ENCODE peak calls at places on chromosome 19, in four cellular contexts. S is GM23338, P is HCT116, Q is K562. J is an unnamed sample.

GRCh38 chr19:1370579-1371361 is 12.9 kb upstream of the NDUFS7 start:
- ATAC-seq in P (no peak), S (no peak), Q (no peak), J (no peak)

GRCh38 chr19:28466107-28467045 is 746.6 kb downstream of the UQCRFS1 start:
- ATAC-seq in S (peak; percentile 60), P (no peak), Q (peak; percentile 73), J (no peak)

GRCh38 chr19:29781582-29782580 is 29.9 kb upstream of the CCNE1 start:
- ATAC-seq in S (no peak), Q (no peak), P (no peak), J (no peak)

GRCh38 chr19:6687117-6687516 is 17.2 kb upstream of the TNFSF14 start:
- ATAC-seq in S (no peak), P (no peak), Q (no peak), J (no peak)

GRCh38 chr19:15813916-15814315 is 1.5 kb downstream of the OR10H1 start:
- ATAC-seq in P (peak; percentile 28), S (no peak), Q (peak; percentile 65), J (no peak)

GRCh38 chr19:9586764-9587163 is 2.5 kb upstream of the ZNF121 start:
- ATAC-seq in S (peak; percentile 44), P (peak; percentile 57), Q (peak; percentile 63), J (no peak)

GRCh38 chr19:4516939-4517300 is 1.4 kb downstream of the PLIN4 start:
- ATAC-seq in S (peak; percentile 17), Q (no peak), P (no peak), J (peak; percentile 26)

GRCh38 chr19:11154683-11155047 is 917 bp downstream of the SPC24 start:
- ATAC-seq in P (no peak), Q (peak; percentile 11), S (no peak), J (no peak)

GRCh38 chr19:31220540-31220939 is 128.7 kb downstream of the TSHZ3 start:
- ATAC-seq in Q (peak; percentile 75), P (no peak), S (peak; percentile 81), J (no peak)

GRCh38 chr19:2055871-2056809 is 5.1 kb upstream of the MKNK2 start:
- ATAC-seq in Q (peak; percentile 41), S (no peak), P (peak; percentile 13), J (peak; percentile 62)

GRCh38 chr19:54572696-54573311 is 786 bp upstream of the LILRA2 start:
- ATAC-seq in S (no peak), P (no peak), Q (peak; percentile 92), J (peak; percentile 54)

GRCh38 chr19:23521471-23521870 is 126.2 kb upstream of the ZNF91 start:
- ATAC-seq in S (no peak), P (no peak), Q (no peak), J (no peak)

GRCh38 chr19:15587663-15588062 is 27.4 kb upstream of the CYP4F8 start:
- ATAC-seq in P (no peak), S (no peak), Q (no peak), J (no peak)

GRCh38 chr19:16461630-16462051 is 10.1 kb downstream of the EPS15L1 start:
- ATAC-seq in Q (no peak), P (no peak), S (no peak), J (no peak)

GRCh38 chr19:5314012-5314906 is 26.4 kb downstream of the PTPRS start:
- ATAC-seq in S (no peak), Q (peak; percentile 45), P (no peak), J (no peak)

GRCh38 chr19:3343619-3344502 is 22.5 kb upstream of the NFIC start:
- ATAC-seq in S (peak; percentile 82), Q (peak; percentile 96), P (peak; percentile 97), J (peak; percentile 84)
- TF ChIP-seq POLR2AphosphoS5 in S (no peak), Q (no peak), P (peak; percentile 42), J (peak; percentile 86)

DNA sequence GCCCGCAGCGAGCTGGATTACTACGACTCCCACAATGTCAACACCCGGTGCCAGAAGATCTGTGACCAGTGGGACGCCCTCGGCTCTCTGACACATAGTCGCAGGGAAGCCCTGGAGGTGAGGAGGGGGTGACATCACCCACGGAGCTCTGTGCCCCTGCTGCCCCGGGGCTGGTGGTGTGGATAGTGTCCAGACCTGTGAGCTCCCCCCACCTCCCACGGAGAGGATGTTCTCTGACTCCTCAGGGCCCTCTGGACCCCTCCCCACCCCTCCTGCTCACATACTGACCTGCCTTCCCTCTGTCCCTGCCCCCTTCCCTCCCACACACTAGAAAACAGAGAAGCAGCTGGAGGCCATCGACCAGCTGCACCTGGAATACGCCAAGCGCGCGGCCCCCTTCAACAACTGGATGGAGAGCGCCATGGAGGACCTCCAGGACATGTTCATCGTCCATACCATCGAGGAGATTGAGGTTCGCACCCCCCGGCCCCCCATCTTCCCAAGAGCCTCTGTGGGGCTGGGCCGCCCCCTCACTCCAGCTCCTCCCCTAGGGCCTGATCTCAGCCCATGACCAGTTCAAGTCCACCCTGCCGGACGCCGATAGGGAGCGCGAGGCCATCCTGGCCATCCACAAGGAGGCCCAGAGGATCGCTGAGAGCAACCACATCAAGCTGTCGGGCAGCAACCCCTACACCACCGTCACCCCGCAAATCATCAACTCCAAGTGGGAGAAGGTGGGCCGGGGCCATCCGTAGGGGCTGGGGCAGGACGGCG is 20.5 kb downstream of the CAPN12 start:
- ATAC-seq in S (no peak), P (no peak), Q (no peak), J (no peak)
- TF ChIP-seq POLR2AphosphoS5 in S (no peak), P (no peak), Q (no peak), J (no peak)

DNA sequence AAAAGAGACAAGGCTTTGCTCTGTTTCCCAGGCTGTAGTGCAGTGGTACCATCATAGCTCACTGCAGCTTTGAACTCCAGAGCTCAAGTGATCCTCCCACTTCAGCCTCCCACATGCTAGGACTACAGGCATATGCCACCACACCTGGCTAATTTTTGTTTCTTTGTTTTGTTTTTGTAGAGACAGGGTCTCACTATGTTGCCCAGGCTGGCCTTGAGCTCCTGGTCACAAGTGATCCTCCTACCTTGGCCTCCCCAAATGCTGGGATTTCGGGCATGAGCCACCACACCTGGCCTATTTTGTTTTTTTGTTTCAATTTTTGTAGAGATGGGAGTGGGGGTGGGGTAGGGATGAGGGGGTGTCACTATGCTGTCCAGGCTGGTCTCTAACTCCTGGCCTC is 6.9 kb downstream of the WDR87 start:
- ATAC-seq in P (no peak), S (no peak), Q (no peak), J (no peak)
- TF ChIP-seq POLR2AphosphoS5 in P (no peak), S (no peak), Q (no peak), J (no peak)

GRCh38 chr19:3333662-3334061 is 32.7 kb upstream of the NFIC start:
- ATAC-seq in Q (no peak), P (no peak), S (no peak), J (no peak)

GRCh38 chr19:3338541-3339181 is 27.7 kb upstream of the NFIC start:
- ATAC-seq in Q (no peak), S (no peak), P (no peak), J (no peak)

GRCh38 chr19:3335431-3336350 is 30.7 kb upstream of the NFIC start:
- ATAC-seq in S (no peak), P (no peak), Q (peak; percentile 25), J (peak; percentile 57)

GRCh38 chr19:3336351-3336679 is 30.1 kb upstream of the NFIC start:
- ATAC-seq in P (no peak), Q (no peak), S (no peak), J (no peak)

DNA sequence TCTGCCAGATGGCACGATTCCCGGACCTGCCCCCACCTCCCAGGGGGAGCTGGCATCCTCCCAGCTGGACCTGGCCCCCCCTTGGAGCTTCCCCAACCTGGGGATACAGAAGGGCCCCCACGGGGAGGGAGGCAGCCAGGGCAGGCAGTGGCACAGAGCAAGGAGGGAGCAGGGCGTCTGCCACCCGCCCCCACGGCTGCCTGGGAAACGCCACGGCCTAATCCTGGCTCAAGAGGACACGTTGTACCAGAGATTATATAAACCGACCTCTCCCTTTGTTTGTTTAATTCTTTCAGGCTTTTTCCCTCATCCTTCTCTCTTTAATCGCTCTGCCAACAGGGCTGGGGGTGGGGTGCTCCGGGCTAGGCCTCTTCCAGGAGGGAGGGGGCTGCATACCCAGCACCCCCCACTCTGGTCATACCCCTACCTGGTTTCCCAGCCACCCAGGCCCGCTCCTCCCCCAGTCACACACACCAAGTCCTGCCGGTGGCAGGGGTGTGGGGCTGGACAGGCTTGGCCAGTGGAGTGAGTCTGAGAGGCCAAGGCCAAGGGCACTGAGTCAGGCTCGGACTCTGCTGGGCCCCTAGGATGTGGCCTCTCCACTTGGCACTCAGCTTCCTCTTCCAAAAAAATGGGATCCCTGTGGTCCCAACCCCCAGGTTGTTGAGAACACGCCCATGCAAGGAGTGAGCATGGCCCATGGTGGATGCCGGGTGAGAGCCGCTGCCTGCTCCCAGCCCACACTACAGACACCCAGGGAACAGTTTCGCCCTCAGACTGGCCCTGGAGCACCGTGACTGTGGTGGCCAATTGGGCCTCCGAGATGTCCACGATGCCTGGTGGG is 29.5 kb upstream of the NFIC start:
- ATAC-seq in S (no peak), Q (no peak), P (no peak), J (peak; percentile 94)
- TF ChIP-seq POLR2AphosphoS5 in S (no peak), Q (no peak), P (no peak), J (peak; percentile 100)